ENCODE peak calls at places on chromosome 18, in five cellular contexts. S is hypothalamus; H is lower lobe of right lung; U is activated gamma-delta T cell treated with Interleukin-2 at 50 U/mL for 16 hours; X is activated CD4-positive, alpha-beta T cell treated with anti-CD3 and anti-CD28 coated beads, Interleukin-2, amount 50 U/mL, for 1 hour. C is an unnamed sample.
A peak's percentile ranks its signal among the peaks of the same experiment; 100 is the strongest.

GRCh38 chr18:68703326-68703725 is 11.6 kb downstream of the TMX3 start:
- DNase-seq in S (no peak), X (no peak), H (no peak), U (no peak), C (no peak)

GRCh38 chr18:5410582-5410981 is 115.1 kb upstream of the ZBTB14 start:
- DNase-seq in H (no peak), S (no peak), U (no peak), X (no peak), C (no peak)

GRCh38 chr18:33560686-33561370 is 17.2 kb upstream of the ASXL3 start:
- DNase-seq in H (no peak), X (no peak), S (no peak), U (no peak), C (no peak)

GRCh38 chr18:74623047-74623816 is 25.6 kb downstream of the ZNF407 start:
- DNase-seq in X (peak; percentile 41), U (peak; percentile 25), H (no peak), S (no peak), C (peak; percentile 4)

GRCh38 chr18:48022021-48022420 is 91.6 kb upstream of the SMAD2 start:
- DNase-seq in S (no peak), H (no peak), X (no peak), U (no peak), C (no peak)

GRCh38 chr18:58645398-58645797 is 16.5 kb upstream of the ALPK2 start:
- DNase-seq in U (no peak), X (no peak), H (no peak), S (no peak), C (no peak)

GRCh38 chr18:8825729-8826375 is 120.5 kb downstream of the MTCL1 start:
- DNase-seq in U (no peak), S (no peak), H (no peak), X (no peak), C (no peak)

GRCh38 chr18:35407871-35408481 is 30.8 kb upstream of the ZNF396 start:
- DNase-seq in H (no peak), X (peak; percentile 18), U (peak; percentile 37), S (no peak), C (peak; percentile 53)

GRCh38 chr18:9782073-9782857 is 74.2 kb downstream of the RAB31 start:
- DNase-seq in X (no peak), S (no peak), H (no peak), U (no peak), C (no peak)